ENCODE peak calls at places on chromosomes 2 and 18, in six cellular contexts. One of them, this sample, is unnamed.

GRCh38 chr2:31193066-31193396 is 24.3 kb downstream of the CAPN14 start:
- DNase-seq in naive thymus-derived CD4-positive, alpha-beta T cell: no peak
- DNase-seq in epithelial cell of proximal tubule: no peak
- DNase-seq in astrocyte of the spinal cord: no peak
- DNase-seq in neuronal stem cell: no peak
- DNase-seq in upper lobe of right lung: no peak
- DNase-seq in this sample: no peak

GRCh38 chr2:110871637-110872036 is 139.3 kb downstream of the ACOXL start:
- DNase-seq in naive thymus-derived CD4-positive, alpha-beta T cell: no peak
- DNase-seq in epithelial cell of proximal tubule: no peak
- DNase-seq in astrocyte of the spinal cord: no peak
- DNase-seq in neuronal stem cell: no peak
- DNase-seq in upper lobe of right lung: no peak
- DNase-seq in this sample: no peak

GRCh38 chr18:28036481-28036880 is 140.4 kb downstream of the CDH2 start:
- DNase-seq in naive thymus-derived CD4-positive, alpha-beta T cell: no peak
- DNase-seq in epithelial cell of proximal tubule: no peak
- DNase-seq in astrocyte of the spinal cord: no peak
- DNase-seq in neuronal stem cell: peak
- DNase-seq in upper lobe of right lung: no peak
- DNase-seq in this sample: no peak

GRCh38 chr2:129812071-129812470 is 167.4 kb upstream of the RAB6C start:
- DNase-seq in naive thymus-derived CD4-positive, alpha-beta T cell: no peak
- DNase-seq in epithelial cell of proximal tubule: no peak
- DNase-seq in astrocyte of the spinal cord: no peak
- DNase-seq in neuronal stem cell: no peak
- DNase-seq in upper lobe of right lung: no peak
- DNase-seq in this sample: no peak

GRCh38 chr2:184444217-184444616 is 154.1 kb upstream of the ZNF804A start:
- DNase-seq in naive thymus-derived CD4-positive, alpha-beta T cell: no peak
- DNase-seq in epithelial cell of proximal tubule: no peak
- DNase-seq in astrocyte of the spinal cord: no peak
- DNase-seq in neuronal stem cell: no peak
- DNase-seq in upper lobe of right lung: no peak
- DNase-seq in this sample: no peak

GRCh38 chr2:74538881-74539339 is 9.2 kb downstream of the HTRA2 start:
- DNase-seq in naive thymus-derived CD4-positive, alpha-beta T cell: no peak
- DNase-seq in epithelial cell of proximal tubule: no peak
- DNase-seq in astrocyte of the spinal cord: no peak
- DNase-seq in neuronal stem cell: no peak
- DNase-seq in upper lobe of right lung: peak
- DNase-seq in this sample: no peak

GRCh38 chr2:162155093-162155492 is 3.0 kb upstream of the GCG start:
- DNase-seq in naive thymus-derived CD4-positive, alpha-beta T cell: no peak
- DNase-seq in epithelial cell of proximal tubule: no peak
- DNase-seq in astrocyte of the spinal cord: no peak
- DNase-seq in neuronal stem cell: no peak
- DNase-seq in upper lobe of right lung: no peak
- DNase-seq in this sample: no peak

GRCh38 chr2:172893111-172893510 is 157.5 kb downstream of the RAPGEF4 start:
- DNase-seq in naive thymus-derived CD4-positive, alpha-beta T cell: no peak
- DNase-seq in epithelial cell of proximal tubule: no peak
- DNase-seq in astrocyte of the spinal cord: no peak
- DNase-seq in neuronal stem cell: no peak
- DNase-seq in upper lobe of right lung: no peak
- DNase-seq in this sample: no peak

GRCh38 chr2:114400890-114401289 is 41.6 kb upstream of the DPP10 start:
- DNase-seq in naive thymus-derived CD4-positive, alpha-beta T cell: no peak
- DNase-seq in epithelial cell of proximal tubule: no peak
- DNase-seq in astrocyte of the spinal cord: no peak
- DNase-seq in neuronal stem cell: no peak
- DNase-seq in upper lobe of right lung: no peak
- DNase-seq in this sample: no peak

GRCh38 chr2:57296795-57297517 is 749.6 kb upstream of the VRK2 start:
- DNase-seq in naive thymus-derived CD4-positive, alpha-beta T cell: no peak
- DNase-seq in epithelial cell of proximal tubule: no peak
- DNase-seq in astrocyte of the spinal cord: peak
- DNase-seq in neuronal stem cell: no peak
- DNase-seq in upper lobe of right lung: no peak
- DNase-seq in this sample: no peak

GRCh38 chr2:67917332-67918054 is 145.3 kb downstream of the C1D start:
- DNase-seq in naive thymus-derived CD4-positive, alpha-beta T cell: no peak
- DNase-seq in epithelial cell of proximal tubule: peak
- DNase-seq in astrocyte of the spinal cord: peak
- DNase-seq in neuronal stem cell: no peak
- DNase-seq in upper lobe of right lung: no peak
- DNase-seq in this sample: peak

GRCh38 chr2:12990523-12990922 is 273.8 kb downstream of the TRIB2 start:
- DNase-seq in naive thymus-derived CD4-positive, alpha-beta T cell: no peak
- DNase-seq in epithelial cell of proximal tubule: no peak
- DNase-seq in astrocyte of the spinal cord: no peak
- DNase-seq in neuronal stem cell: no peak
- DNase-seq in upper lobe of right lung: no peak
- DNase-seq in this sample: no peak

GRCh38 chr2:57890993-57891688 is 155.5 kb upstream of the VRK2 start:
- DNase-seq in naive thymus-derived CD4-positive, alpha-beta T cell: no peak
- DNase-seq in epithelial cell of proximal tubule: no peak
- DNase-seq in astrocyte of the spinal cord: no peak
- DNase-seq in neuronal stem cell: no peak
- DNase-seq in upper lobe of right lung: no peak
- DNase-seq in this sample: no peak

GRCh38 chr18:31631526-31631925 is 39.8 kb downstream of the TTR start:
- DNase-seq in naive thymus-derived CD4-positive, alpha-beta T cell: no peak
- DNase-seq in epithelial cell of proximal tubule: no peak
- DNase-seq in astrocyte of the spinal cord: no peak
- DNase-seq in neuronal stem cell: no peak
- DNase-seq in upper lobe of right lung: no peak
- DNase-seq in this sample: no peak

GRCh38 chr2:138877421-138877820 is 97.2 kb upstream of the NXPH2 start:
- DNase-seq in naive thymus-derived CD4-positive, alpha-beta T cell: no peak
- DNase-seq in epithelial cell of proximal tubule: no peak
- DNase-seq in astrocyte of the spinal cord: no peak
- DNase-seq in neuronal stem cell: no peak
- DNase-seq in upper lobe of right lung: no peak
- DNase-seq in this sample: no peak

GRCh38 chr2:171522804-171523338 is 597 bp downstream of the CYBRD1 start:
- DNase-seq in naive thymus-derived CD4-positive, alpha-beta T cell: peak
- DNase-seq in epithelial cell of proximal tubule: no peak
- DNase-seq in astrocyte of the spinal cord: no peak
- DNase-seq in neuronal stem cell: peak
- DNase-seq in upper lobe of right lung: peak
- DNase-seq in this sample: no peak

GRCh38 chr2:234343297-234343696 is 153.6 kb downstream of the ARL4C start:
- DNase-seq in naive thymus-derived CD4-positive, alpha-beta T cell: no peak
- DNase-seq in epithelial cell of proximal tubule: no peak
- DNase-seq in astrocyte of the spinal cord: no peak
- DNase-seq in neuronal stem cell: no peak
- DNase-seq in upper lobe of right lung: no peak
- DNase-seq in this sample: no peak

GRCh38 chr2:16656784-16657391 is 8.7 kb downstream of the CYRIA start:
- DNase-seq in naive thymus-derived CD4-positive, alpha-beta T cell: no peak
- DNase-seq in epithelial cell of proximal tubule: no peak
- DNase-seq in astrocyte of the spinal cord: no peak
- DNase-seq in neuronal stem cell: no peak
- DNase-seq in upper lobe of right lung: no peak
- DNase-seq in this sample: no peak

GRCh38 chr2:10415048-10415447 is 33.1 kb downstream of the ODC1 start:
- DNase-seq in naive thymus-derived CD4-positive, alpha-beta T cell: no peak
- DNase-seq in epithelial cell of proximal tubule: no peak
- DNase-seq in astrocyte of the spinal cord: no peak
- DNase-seq in neuronal stem cell: no peak
- DNase-seq in upper lobe of right lung: no peak
- DNase-seq in this sample: no peak

GRCh38 chr18:3790702-3791101 is 340.7 kb downstream of the TGIF1 start:
- DNase-seq in naive thymus-derived CD4-positive, alpha-beta T cell: no peak
- DNase-seq in epithelial cell of proximal tubule: no peak
- DNase-seq in astrocyte of the spinal cord: peak
- DNase-seq in neuronal stem cell: no peak
- DNase-seq in upper lobe of right lung: no peak
- DNase-seq in this sample: no peak

GRCh38 chr2:594297-594949 is 82.8 kb downstream of the TMEM18 start:
- DNase-seq in naive thymus-derived CD4-positive, alpha-beta T cell: no peak
- DNase-seq in epithelial cell of proximal tubule: no peak
- DNase-seq in astrocyte of the spinal cord: no peak
- DNase-seq in neuronal stem cell: no peak
- DNase-seq in upper lobe of right lung: no peak
- DNase-seq in this sample: no peak

GRCh38 chr2:168434164-168434563 is 21.9 kb upstream of the CERS6 start:
- DNase-seq in naive thymus-derived CD4-positive, alpha-beta T cell: no peak
- DNase-seq in epithelial cell of proximal tubule: no peak
- DNase-seq in astrocyte of the spinal cord: no peak
- DNase-seq in neuronal stem cell: no peak
- DNase-seq in upper lobe of right lung: no peak
- DNase-seq in this sample: no peak

GRCh38 chr18:57784034-57784815 is 18.9 kb downstream of the ATP8B1 start:
- DNase-seq in naive thymus-derived CD4-positive, alpha-beta T cell: no peak
- DNase-seq in epithelial cell of proximal tubule: no peak
- DNase-seq in astrocyte of the spinal cord: peak
- DNase-seq in neuronal stem cell: no peak
- DNase-seq in upper lobe of right lung: no peak
- DNase-seq in this sample: no peak

GRCh38 chr2:164782323-164782722 is 59.3 kb downstream of the COBLL1 start:
- DNase-seq in naive thymus-derived CD4-positive, alpha-beta T cell: no peak
- DNase-seq in epithelial cell of proximal tubule: no peak
- DNase-seq in astrocyte of the spinal cord: no peak
- DNase-seq in neuronal stem cell: no peak
- DNase-seq in upper lobe of right lung: no peak
- DNase-seq in this sample: no peak

GRCh38 chr2:164969909-164970690 is 14.8 kb upstream of the SLC38A11 start:
- DNase-seq in naive thymus-derived CD4-positive, alpha-beta T cell: no peak
- DNase-seq in epithelial cell of proximal tubule: no peak
- DNase-seq in astrocyte of the spinal cord: no peak
- DNase-seq in neuronal stem cell: no peak
- DNase-seq in upper lobe of right lung: no peak
- DNase-seq in this sample: no peak

GRCh38 chr2:160613466-160614153 is 120.0 kb upstream of the RBMS1 start:
- DNase-seq in naive thymus-derived CD4-positive, alpha-beta T cell: no peak
- DNase-seq in epithelial cell of proximal tubule: no peak
- DNase-seq in astrocyte of the spinal cord: peak
- DNase-seq in neuronal stem cell: no peak
- DNase-seq in upper lobe of right lung: no peak
- DNase-seq in this sample: peak

GRCh38 chr2:144996225-144996795 is 476.4 kb upstream of the ZEB2 start:
- DNase-seq in naive thymus-derived CD4-positive, alpha-beta T cell: no peak
- DNase-seq in epithelial cell of proximal tubule: no peak
- DNase-seq in astrocyte of the spinal cord: peak
- DNase-seq in neuronal stem cell: no peak
- DNase-seq in upper lobe of right lung: no peak
- DNase-seq in this sample: peak

GRCh38 chr2:187520121-187520624 is 34.1 kb downstream of the TFPI start:
- DNase-seq in naive thymus-derived CD4-positive, alpha-beta T cell: no peak
- DNase-seq in epithelial cell of proximal tubule: no peak
- DNase-seq in astrocyte of the spinal cord: no peak
- DNase-seq in neuronal stem cell: no peak
- DNase-seq in upper lobe of right lung: no peak
- DNase-seq in this sample: no peak
- H3K4me3 ChIP-seq in naive thymus-derived CD4-positive, alpha-beta T cell: no peak
- H3K4me3 ChIP-seq in epithelial cell of proximal tubule: no peak
- H3K4me3 ChIP-seq in astrocyte of the spinal cord: no peak
- H3K4me3 ChIP-seq in neuronal stem cell: no peak
- H3K4me3 ChIP-seq in upper lobe of right lung: no peak
- H3K4me3 ChIP-seq in this sample: no peak

GRCh38 chr2:42494434-42495233 is 852 bp upstream of the KCNG3 start:
- DNase-seq in naive thymus-derived CD4-positive, alpha-beta T cell: peak
- DNase-seq in epithelial cell of proximal tubule: peak
- DNase-seq in astrocyte of the spinal cord: peak
- DNase-seq in neuronal stem cell: peak
- DNase-seq in upper lobe of right lung: peak
- DNase-seq in this sample: peak

GRCh38 chr2:42493468-42493884 is 306 bp downstream of the KCNG3 start:
- DNase-seq in naive thymus-derived CD4-positive, alpha-beta T cell: no peak
- DNase-seq in epithelial cell of proximal tubule: no peak
- DNase-seq in astrocyte of the spinal cord: no peak
- DNase-seq in neuronal stem cell: no peak
- DNase-seq in upper lobe of right lung: no peak
- DNase-seq in this sample: no peak

GRCh38 chr2:42495234-42495581 is 1.4 kb upstream of the KCNG3 start:
- DNase-seq in naive thymus-derived CD4-positive, alpha-beta T cell: no peak
- DNase-seq in epithelial cell of proximal tubule: no peak
- DNase-seq in astrocyte of the spinal cord: no peak
- DNase-seq in neuronal stem cell: no peak
- DNase-seq in upper lobe of right lung: no peak
- DNase-seq in this sample: no peak

GRCh38 chr2:42493885-42494433 is at the start of gene KCNG3:
- DNase-seq in naive thymus-derived CD4-positive, alpha-beta T cell: peak
- DNase-seq in epithelial cell of proximal tubule: no peak
- DNase-seq in astrocyte of the spinal cord: peak
- DNase-seq in neuronal stem cell: peak
- DNase-seq in upper lobe of right lung: peak
- DNase-seq in this sample: no peak

GRCh38 chr2:42495611-42496010 is 1.8 kb upstream of the KCNG3 start:
- DNase-seq in naive thymus-derived CD4-positive, alpha-beta T cell: no peak
- DNase-seq in epithelial cell of proximal tubule: no peak
- DNase-seq in astrocyte of the spinal cord: no peak
- DNase-seq in neuronal stem cell: no peak
- DNase-seq in upper lobe of right lung: no peak
- DNase-seq in this sample: no peak
- H3K4me3 ChIP-seq in naive thymus-derived CD4-positive, alpha-beta T cell: no peak
- H3K4me3 ChIP-seq in epithelial cell of proximal tubule: no peak
- H3K4me3 ChIP-seq in astrocyte of the spinal cord: no peak
- H3K4me3 ChIP-seq in neuronal stem cell: no peak
- H3K4me3 ChIP-seq in upper lobe of right lung: no peak
- H3K4me3 ChIP-seq in this sample: no peak

GRCh38 chr2:3703236-3703682 is at the start of gene DCDC2C:
- DNase-seq in naive thymus-derived CD4-positive, alpha-beta T cell: no peak
- DNase-seq in epithelial cell of proximal tubule: no peak
- DNase-seq in astrocyte of the spinal cord: no peak
- DNase-seq in neuronal stem cell: no peak
- DNase-seq in upper lobe of right lung: no peak
- DNase-seq in this sample: no peak
- H3K4me3 ChIP-seq in naive thymus-derived CD4-positive, alpha-beta T cell: no peak
- H3K4me3 ChIP-seq in epithelial cell of proximal tubule: no peak
- H3K4me3 ChIP-seq in astrocyte of the spinal cord: no peak
- H3K4me3 ChIP-seq in neuronal stem cell: no peak
- H3K4me3 ChIP-seq in upper lobe of right lung: no peak
- H3K4me3 ChIP-seq in this sample: no peak

DNA sequence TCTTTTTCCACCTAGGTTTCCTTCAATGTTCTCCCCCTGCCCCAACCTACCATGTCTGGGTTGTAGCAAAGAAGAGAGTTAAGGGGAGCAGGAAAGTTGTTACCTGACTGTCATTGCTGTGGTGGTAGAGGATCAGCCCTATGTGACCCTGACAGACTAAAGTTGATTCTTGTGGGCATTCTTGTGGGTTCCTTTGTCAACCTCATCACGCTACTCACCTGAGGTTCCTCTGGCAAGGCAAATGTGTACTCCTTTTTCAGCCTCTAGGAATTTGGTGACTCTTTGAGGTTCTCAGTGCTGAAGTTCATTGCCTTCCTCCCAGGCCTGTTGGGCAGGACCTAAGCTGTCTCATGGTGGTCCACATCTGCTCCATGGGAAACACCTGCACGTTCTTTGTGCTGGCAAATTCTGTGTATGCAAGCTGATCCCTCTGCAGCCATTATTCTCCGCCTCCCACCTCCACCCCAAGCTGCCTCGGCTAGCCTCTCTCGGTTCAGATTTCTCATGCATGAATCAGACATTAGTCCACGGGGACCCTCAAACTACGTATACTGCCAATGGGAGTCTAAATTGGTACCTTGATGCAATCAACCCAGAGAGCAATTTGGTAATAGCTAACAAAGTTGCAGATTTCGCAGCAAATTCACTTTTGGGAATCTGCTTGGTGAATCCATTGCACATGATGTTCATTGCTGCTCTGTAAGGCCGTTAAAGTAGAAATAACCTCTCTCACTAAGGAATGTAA is 1.5 kb upstream of the GMCL1 start:
- DNase-seq in naive thymus-derived CD4-positive, alpha-beta T cell: no peak
- DNase-seq in epithelial cell of proximal tubule: no peak
- DNase-seq in astrocyte of the spinal cord: peak
- DNase-seq in neuronal stem cell: no peak
- DNase-seq in upper lobe of right lung: no peak
- DNase-seq in this sample: no peak
- H3K4me3 ChIP-seq in naive thymus-derived CD4-positive, alpha-beta T cell: no peak
- H3K4me3 ChIP-seq in epithelial cell of proximal tubule: peak
- H3K4me3 ChIP-seq in astrocyte of the spinal cord: no peak
- H3K4me3 ChIP-seq in neuronal stem cell: no peak
- H3K4me3 ChIP-seq in upper lobe of right lung: no peak
- H3K4me3 ChIP-seq in this sample: no peak

This sample was measured in BJ.